ENCODE peak calls at places on chromosomes 11 and 22, in nine cellular contexts. D is pancreas; S is cardiac fibroblast; Y is naive thymus-derived CD4-positive, alpha-beta T cell; R is A549; F is AG09309; H is brain microvascular endothelial cell; V is astrocyte of the cerebellum; W is CD8-positive, alpha-beta T cell. U is an unnamed sample.

GRCh38 chr11:108853864-108854263 is 189.0 kb downstream of the DDX10 start:
- DNase-seq in H (peak), V (no peak), Y (peak), R (no peak), S (no peak), W (peak), D (no peak), F (no peak), U (no peak)

GRCh38 chr11:1846453-1846932 is 6.4 kb upstream of the LSP1 start:
- DNase-seq in Y (no peak), R (no peak), S (no peak), V (no peak), W (no peak), H (no peak), D (no peak), F (no peak), U (no peak)

GRCh38 chr11:95647355-95647754 is 142.2 kb downstream of the FAM76B start:
- DNase-seq in W (no peak), Y (no peak), S (peak), F (no peak), V (no peak), R (no peak), H (no peak), D (no peak), U (no peak)

GRCh38 chr22:46052801-46053562 is 76.0 kb upstream of the WNT7B start:
- DNase-seq in F (no peak), H (no peak), V (no peak), W (no peak), Y (no peak), S (peak), R (no peak), D (peak), U (no peak)

GRCh38 chr22:31127181-31127772 is 4.5 kb downstream of the INPP5J start:
- DNase-seq in V (no peak), Y (no peak), F (no peak), W (no peak), H (no peak), D (no peak), R (no peak), S (no peak), U (no peak)

GRCh38 chr11:68021167-68021787 is 9.2 kb upstream of the NDUFS8 start:
- DNase-seq in W (no peak), F (no peak), H (no peak), S (no peak), R (peak), D (no peak), Y (no peak), V (no peak), U (no peak)

GRCh38 chr22:50139843-50140415 is 30.6 kb upstream of the PANX2 start:
- DNase-seq in D (no peak), F (no peak), Y (no peak), R (no peak), S (peak), V (no peak), W (no peak), H (no peak), U (no peak)

GRCh38 chr11:11661356-11662040 is 39.7 kb upstream of the GALNT18 start:
- DNase-seq in F (no peak), R (no peak), Y (no peak), V (no peak), D (no peak), W (no peak), H (no peak), S (no peak), U (no peak)

GRCh38 chr11:106670069-106670468 is 348.2 kb downstream of the GUCY1A2 start:
- DNase-seq in V (peak), W (no peak), D (no peak), H (no peak), F (no peak), S (no peak), R (no peak), Y (no peak), U (no peak)

GRCh38 chr11:116530705-116531104 is 242.1 kb downstream of the BUD13 start:
- DNase-seq in F (no peak), Y (no peak), S (no peak), R (no peak), V (no peak), D (no peak), H (no peak), W (no peak), U (no peak)

GRCh38 chr22:28243539-28243938 is 324.5 kb upstream of the PITPNB start:
- DNase-seq in H (peak), S (peak), V (peak), R (no peak), Y (no peak), F (no peak), D (no peak), W (no peak), U (no peak)

GRCh38 chr11:100719362-100719761 is 32.3 kb downstream of the ARHGAP42 start:
- DNase-seq in R (peak), F (no peak), Y (no peak), S (peak), V (peak), H (no peak), D (no peak), W (no peak), U (no peak)

GRCh38 chr11:130002352-130002845 is at the start of gene PRDM10:
- DNase-seq in V (peak), W (peak), S (peak), H (peak), R (peak), D (peak), Y (peak), F (peak), U (peak)

GRCh38 chr11:26522912-26523610 is 49.0 kb downstream of the MUC15 start:
- DNase-seq in R (peak), Y (no peak), V (peak), H (peak), S (peak), W (no peak), F (no peak), D (no peak), U (peak)

GRCh38 chr11:62888406-62888805 is 7.7 kb downstream of the SLC3A2 start:
- DNase-seq in S (no peak), R (no peak), H (no peak), Y (no peak), V (no peak), F (no peak), D (no peak), W (no peak), U (no peak)

GRCh38 chr11:104997288-104997687 is 25.7 kb downstream of the CASP5 start:
- DNase-seq in H (no peak), W (no peak), R (peak), V (no peak), Y (no peak), F (no peak), D (no peak), S (peak), U (no peak)

GRCh38 chr22:47550524-47551437 is 788.3 kb downstream of the TBC1D22A start:
- DNase-seq in F (no peak), S (no peak), Y (no peak), H (no peak), R (no peak), W (no peak), D (no peak), V (no peak), U (no peak)

GRCh38 chr22:40409613-40410113 is 39.3 kb downstream of the SGSM3 start:
- DNase-seq in S (no peak), W (no peak), D (no peak), H (no peak), V (no peak), F (no peak), Y (no peak), R (no peak), U (no peak)

GRCh38 chr11:114811971-114812370 is 133.6 kb downstream of the NXPE2 start:
- DNase-seq in R (no peak), D (no peak), Y (no peak), S (no peak), V (no peak), W (no peak), F (no peak), H (no peak), U (no peak)

GRCh38 chr11:45145421-45146071 is 893 bp upstream of the PRDM11 start:
- DNase-seq in H (peak), W (no peak), S (peak), F (no peak), V (no peak), Y (no peak), D (peak), R (no peak), U (no peak)

GRCh38 chr11:74731301-74732094 is at the start of gene CHRDL2:
- DNase-seq in W (no peak), H (no peak), R (peak), V (no peak), F (no peak), D (no peak), Y (no peak), S (peak), U (no peak)

GRCh38 chr11:43962383-43962969 is 20.0 kb downstream of the C11orf96 start:
- DNase-seq in V (no peak), S (peak), W (no peak), D (no peak), H (no peak), Y (no peak), R (no peak), F (no peak), U (no peak)

GRCh38 chr11:11988862-11989261 is 19.6 kb downstream of the DKK3 start:
- DNase-seq in D (no peak), H (no peak), R (no peak), V (no peak), F (no peak), S (no peak), Y (no peak), W (no peak), U (no peak)

GRCh38 chr22:50262460-50262911 is 1.0 kb upstream of the MAPK12 start:
- DNase-seq in S (no peak), V (no peak), W (no peak), Y (no peak), F (no peak), H (no peak), R (peak), D (no peak), U (no peak)

GRCh38 chr22:27628341-27628740 is 173.2 kb downstream of the MN1 start:
- DNase-seq in R (no peak), Y (no peak), F (no peak), V (no peak), D (no peak), H (no peak), W (no peak), S (no peak), U (no peak)

DNA sequence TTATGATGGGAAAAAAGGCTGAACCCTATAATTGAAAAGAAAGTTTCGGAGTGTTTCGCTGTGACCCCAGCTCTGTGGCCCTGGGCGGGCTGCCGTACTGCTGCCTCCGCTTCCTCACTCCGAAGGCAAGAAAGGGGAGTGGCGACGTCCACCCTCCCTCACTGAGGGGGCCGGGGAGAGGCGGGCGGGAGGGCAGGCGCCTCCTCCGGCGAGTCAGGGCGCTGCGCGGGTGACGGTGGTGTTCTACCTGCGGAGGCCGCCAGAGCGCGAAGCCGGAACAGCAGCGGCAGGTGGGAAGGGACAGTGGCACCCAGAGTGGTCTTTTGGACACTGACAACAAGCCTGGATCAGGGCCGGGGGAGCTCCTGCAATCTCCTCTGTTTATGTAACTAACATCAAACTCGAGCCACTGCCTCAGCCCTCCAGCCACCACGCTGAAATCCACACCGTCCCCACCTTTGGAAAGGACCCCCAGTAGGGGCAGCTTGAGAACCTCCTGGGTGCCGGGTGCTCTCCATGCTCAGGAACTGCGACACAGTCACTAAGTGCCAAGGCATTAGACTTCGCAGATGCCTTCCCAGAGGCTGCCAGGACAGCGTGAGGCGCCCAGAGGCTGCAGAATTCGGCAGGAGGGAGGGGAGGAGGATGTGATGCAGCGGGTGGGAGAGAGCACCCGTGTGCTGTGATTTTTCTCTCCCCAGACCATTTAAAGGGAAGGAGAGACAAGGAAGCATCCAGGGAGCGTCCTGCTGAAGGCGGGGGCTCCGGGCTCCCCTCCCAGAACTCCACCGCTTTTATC is 25.5 kb downstream of the BID start:
- DNase-seq in W (no peak), V (no peak), F (no peak), H (no peak), D (no peak), Y (no peak), S (no peak), R (no peak), U (no peak)
- H3K4me3 ChIP-seq in W (no peak), V (no peak), F (no peak), H (no peak), D (no peak), Y (no peak), S (no peak), R (no peak), U (no peak)

GRCh38 chr11:120564573-120565301 is 53.2 kb downstream of the GRIK4 start:
- DNase-seq in H (peak), R (no peak), Y (no peak), F (no peak), D (no peak), W (no peak), V (no peak), S (peak), U (peak)

GRCh38 chr11:120562806-120563425 is 51.4 kb downstream of the GRIK4 start:
- DNase-seq in D (no peak), Y (no peak), H (no peak), S (no peak), W (no peak), F (no peak), R (no peak), V (no peak), U (no peak)

GRCh38 chr11:120563698-120564572 is 52.4 kb downstream of the GRIK4 start:
- DNase-seq in V (no peak), D (no peak), S (no peak), R (no peak), Y (no peak), H (no peak), W (no peak), F (no peak), U (no peak)

GRCh38 chr11:120566176-120566575 is 54.6 kb downstream of the GRIK4 start:
- DNase-seq in Y (no peak), S (peak), F (no peak), W (no peak), R (no peak), H (peak), V (no peak), D (no peak), U (no peak)

DNA sequence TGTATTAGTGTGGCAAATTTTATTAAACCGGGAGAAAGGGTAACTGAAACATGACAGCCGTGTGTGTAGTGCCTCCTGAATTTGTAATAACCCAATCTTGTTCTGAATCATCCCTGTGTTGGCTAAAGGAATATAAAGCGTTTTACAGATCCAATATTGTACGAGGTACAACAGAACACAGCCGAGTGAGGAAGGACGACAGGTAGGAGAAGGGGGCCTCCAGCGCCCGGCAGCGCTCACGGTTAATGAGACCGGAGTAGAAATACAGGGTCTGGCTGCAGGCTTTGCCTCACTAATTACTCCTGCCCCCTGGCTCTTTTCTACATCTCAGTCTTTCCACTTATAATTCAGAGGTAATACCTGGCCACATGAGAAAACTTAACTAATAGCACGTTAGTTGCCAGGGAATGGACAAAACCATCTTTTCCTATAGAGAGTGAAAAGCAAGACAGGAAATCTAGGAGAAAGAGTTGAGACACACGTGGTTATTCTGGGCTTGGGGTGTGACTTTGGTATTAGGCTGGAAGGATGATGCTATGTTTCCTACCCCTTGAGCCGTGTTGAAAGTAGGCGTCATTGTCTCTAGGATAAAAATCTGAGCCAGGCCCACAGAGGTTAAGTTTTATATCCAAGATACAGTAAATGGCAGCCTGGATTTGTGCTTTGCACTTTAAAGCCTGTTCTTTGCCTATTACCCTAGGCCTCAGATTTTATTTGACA is 54.0 kb downstream of the GRIK4 start:
- DNase-seq in H (no peak), S (peak), W (no peak), D (no peak), Y (no peak), F (no peak), R (no peak), V (no peak), U (no peak)
- H3K4me3 ChIP-seq in H (peak), S (no peak), W (no peak), D (no peak), Y (no peak), F (no peak), R (no peak), V (no peak), U (no peak)

GRCh38 chr11:23542816-23543215 is 682.5 kb upstream of the CCDC179 start:
- DNase-seq in Y (no peak), S (no peak), R (no peak), H (no peak), V (no peak), W (no peak), F (no peak), D (no peak), U (no peak)

GRCh38 chr11:23542171-23542570 is 681.9 kb upstream of the CCDC179 start:
- DNase-seq in H (no peak), F (no peak), D (no peak), W (no peak), R (no peak), V (no peak), S (no peak), Y (no peak), U (no peak)

GRCh38 chr11:23536907-23537306 is 676.6 kb upstream of the CCDC179 start:
- DNase-seq in V (no peak), F (no peak), Y (no peak), S (no peak), H (no peak), D (no peak), W (no peak), R (no peak), U (no peak)

GRCh38 chr11:23539556-23539955 is 679.3 kb upstream of the CCDC179 start:
- DNase-seq in H (peak), Y (no peak), V (peak), F (no peak), W (no peak), S (no peak), D (no peak), R (no peak), U (no peak)

DNA sequence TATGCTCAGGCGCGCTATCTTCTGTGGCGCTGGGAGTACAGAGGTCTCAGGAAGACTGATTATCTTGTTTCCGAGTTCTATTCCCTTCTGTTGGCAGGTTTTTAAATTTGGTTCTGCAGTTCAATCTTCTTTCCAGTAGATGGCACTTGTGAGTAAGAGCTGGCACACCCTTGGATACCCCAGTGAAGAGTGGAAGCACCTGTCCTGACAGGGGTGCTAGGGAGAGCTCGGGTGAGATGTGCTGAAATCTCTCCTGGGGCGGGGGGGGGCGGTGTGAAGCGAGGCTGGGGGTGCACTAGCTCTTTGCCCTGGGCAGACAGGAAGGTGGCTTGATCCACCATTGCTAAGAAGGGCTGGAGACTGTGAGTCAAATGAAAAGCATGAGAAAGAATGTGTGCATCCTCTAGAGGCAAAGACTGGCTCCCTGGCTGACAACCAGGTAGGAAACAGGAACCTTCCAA is 679.9 kb upstream of the CCDC179 start:
- DNase-seq in W (no peak), Y (no peak), H (peak), D (no peak), F (no peak), V (peak), S (peak), R (peak), U (no peak)
- H3K4me3 ChIP-seq in W (no peak), Y (no peak), H (no peak), D (no peak), F (no peak), V (no peak), S (no peak), R (no peak), U (no peak)

DNA sequence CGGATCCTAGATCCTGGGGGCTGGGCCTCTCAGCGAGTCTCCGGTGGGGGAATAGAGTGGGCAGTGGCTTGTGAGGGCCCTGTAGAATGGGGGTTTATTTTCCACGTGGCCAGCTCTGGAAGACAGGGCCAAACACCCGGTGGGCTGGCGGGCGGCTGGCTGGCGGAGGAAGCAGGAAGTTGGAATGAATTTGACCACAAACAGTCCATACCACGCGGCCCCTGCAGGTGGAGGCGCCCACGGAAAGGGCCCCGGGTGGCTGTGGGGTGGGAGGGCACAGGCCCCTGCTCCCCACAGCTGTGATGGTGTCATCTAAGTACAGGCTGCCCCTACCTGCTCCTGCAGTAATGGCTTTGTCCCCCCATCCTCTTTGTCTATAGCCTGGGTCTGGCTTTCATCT is 15.1 kb downstream of the MCAT start:
- DNase-seq in H (no peak), D (no peak), F (no peak), S (no peak), Y (no peak), V (no peak), W (no peak), R (no peak), U (no peak)
- H3K4me3 ChIP-seq in H (no peak), D (no peak), F (no peak), S (no peak), Y (no peak), V (no peak), W (no peak), R (no peak), U (no peak)

GRCh38 chr11:85767277-85767676 is 43.7 kb downstream of the SYTL2 start:
- DNase-seq in R (no peak), S (no peak), Y (no peak), D (no peak), W (no peak), H (no peak), V (no peak), F (no peak), U (no peak)
- H3K4me3 ChIP-seq in R (no peak), S (no peak), Y (no peak), D (no peak), W (no peak), H (no peak), V (no peak), F (no peak), U (no peak)

GRCh38 chr11:118574636-118575035 is 2.4 kb downstream of the ARCN1 start:
- DNase-seq in S (no peak), D (no peak), H (no peak), W (no peak), F (no peak), V (no peak), Y (no peak), R (no peak), U (no peak)
- H3K4me3 ChIP-seq in S (peak), D (no peak), H (peak), W (no peak), F (peak), V (no peak), Y (no peak), R (no peak), U (no peak)